ENCODE peak calls at places on chromosomes 2 and 18, in ten cellular contexts. C is stimulated activated effector memory CD8-positive, alpha-beta T cell treated with anti-CD3 and anti-CD28 coated beads, Interleukin-12 subunit alpha, Interleukin-12 subunit beta, amount 100 ng/mL, for 72 hours; A is NCI-H2081; O is NCI-H1105; E is GM23248; W is fibroblast of lung; R is renal cortical epithelial cell; V is T1000; G is CD8-positive, alpha-beta T cell; K is amniotic stem cell. D is an unnamed sample.

GRCh38 chr2:209368924-209369323 is 54.9 kb upstream of the MAP2 start:
- DNase-seq in C (no peak), A (no peak), O (peak; percentile 45), E (peak; percentile 97), W (peak; percentile 100), R (peak; percentile 97), V (peak; percentile 74), G (no peak), K (no peak), D (peak; percentile 91)

GRCh38 chr2:40734797-40735196 is 282.9 kb upstream of the SLC8A1 start:
- DNase-seq in C (no peak), A (no peak), O (no peak), E (peak; percentile 60), W (peak; percentile 79), R (no peak), V (no peak), G (no peak), K (peak; percentile 58), D (no peak)

GRCh38 chr18:7221424-7222155 is 9.3 kb upstream of the LRRC30 start:
- DNase-seq in C (no peak), A (peak; percentile 66), O (peak; percentile 17), E (peak; percentile 75), W (peak; percentile 62), R (peak; percentile 71), V (peak; percentile 11), G (no peak), K (peak; percentile 4), D (peak; percentile 56)

GRCh38 chr2:101820519-101820918 is 123.0 kb downstream of the MAP4K4 start:
- DNase-seq in C (peak; percentile 49), A (no peak), O (no peak), E (peak; percentile 91), W (peak; percentile 88), R (peak; percentile 64), V (no peak), G (no peak), K (peak; percentile 40), D (no peak)

GRCh38 chr2:214378455-214379103 is 32.3 kb upstream of the VWC2L start:
- DNase-seq in C (no peak), A (peak; percentile 1), O (peak; percentile 61), E (no peak), W (no peak), R (no peak), V (no peak), G (no peak), K (no peak), D (no peak)

GRCh38 chr2:175929850-175930249 is 72.2 kb downstream of the LNPK start:
- DNase-seq in C (no peak), A (no peak), O (no peak), E (peak; percentile 77), W (peak; percentile 19), R (peak; percentile 26), V (no peak), G (no peak), K (no peak), D (no peak)

GRCh38 chr2:225400060-225400511 is 576 bp downstream of the NYAP2 start:
- DNase-seq in C (no peak), A (peak; percentile 74), O (peak; percentile 66), E (peak; percentile 67), W (peak; percentile 54), R (peak; percentile 57), V (peak; percentile 4), G (no peak), K (peak; percentile 10), D (no peak)

GRCh38 chr2:58109481-58109880 is 62.9 kb downstream of the VRK2 start:
- DNase-seq in C (no peak), A (no peak), O (no peak), E (no peak), W (no peak), R (no peak), V (no peak), G (no peak), K (no peak), D (no peak)

GRCh38 chr18:46322941-46323340 is 218.8 kb downstream of the HAUS1 start:
- DNase-seq in C (no peak), A (no peak), O (no peak), E (no peak), W (no peak), R (peak; percentile 31), V (no peak), G (no peak), K (no peak), D (no peak)

GRCh38 chr2:188078544-188078943 is 213.1 kb upstream of the GULP1 start:
- DNase-seq in C (no peak), A (no peak), O (peak; percentile 20), E (peak; percentile 19), W (peak; percentile 16), R (peak; percentile 61), V (no peak), G (no peak), K (no peak), D (no peak)

GRCh38 chr2:144084114-144084661 is 435.7 kb downstream of the ZEB2 start:
- DNase-seq in C (no peak), A (no peak), O (no peak), E (peak; percentile 85), W (peak; percentile 90), R (peak; percentile 94), V (no peak), G (no peak), K (peak; percentile 57), D (no peak)

GRCh38 chr2:159086332-159086731 is 117.9 kb downstream of the TANC1 start:
- DNase-seq in C (no peak), A (peak; percentile 15), O (no peak), E (no peak), W (no peak), R (no peak), V (no peak), G (no peak), K (no peak), D (no peak)

GRCh38 chr2:233434666-233435375 is 80.5 kb downstream of the DGKD start:
- DNase-seq in C (no peak), A (no peak), O (no peak), E (no peak), W (no peak), R (no peak), V (no peak), G (no peak), K (no peak), D (no peak)

GRCh38 chr2:23673830-23674679 is 252.9 kb downstream of the ATAD2B start:
- DNase-seq in C (no peak), A (no peak), O (no peak), E (peak; percentile 32), W (no peak), R (peak; percentile 13), V (no peak), G (no peak), K (no peak), D (no peak)

GRCh38 chr2:1731963-1732768 is 12.1 kb downstream of the PXDN start:
- DNase-seq in C (no peak), A (no peak), O (no peak), E (peak; percentile 86), W (no peak), R (peak; percentile 75), V (no peak), G (no peak), K (peak; percentile 80), D (no peak)

D was measured in pulmonary artery endothelial cell.